ENCODE peak calls at places on chromosome 10, in four cellular contexts. P, K, I and V are unnamed samples.

GRCh38 chr10:79328737-79329504 is 18.3 kb upstream of the PPIF start:
- DNase-seq in P (no peak), I (no peak), K (no peak), V (no peak)

GRCh38 chr10:80405035-80405434 is 3.3 kb upstream of the PRXL2A start:
- DNase-seq in P (no peak), I (no peak), K (no peak), V (no peak)

GRCh38 chr10:31468536-31468859 is 149.5 kb downstream of the ZEB1 start:
- DNase-seq in P (no peak), K (no peak), I (no peak), V (no peak)

GRCh38 chr10:36351159-36351558 is 709.1 kb upstream of the FZD8 start:
- DNase-seq in P (no peak), K (no peak), I (no peak), V (no peak)

GRCh38 chr10:62911210-62911963 is 95.2 kb upstream of the EGR2 start:
- DNase-seq in I (no peak), P (no peak), K (no peak), V (no peak)

GRCh38 chr10:88062385-88062784 is 199.0 kb downstream of the PTEN start:
- DNase-seq in P (no peak), K (no peak), I (no peak), V (no peak)

GRCh38 chr10:77282163-77282562 is 355.4 kb downstream of the KCNMA1 start:
- DNase-seq in I (no peak), K (no peak), P (no peak), V (no peak)

GRCh38 chr10:20674870-20675385 is 222.2 kb downstream of the NEBL start:
- DNase-seq in K (no peak), I (no peak), P (no peak), V (no peak)

GRCh38 chr10:88661577-88661976 is 2.7 kb upstream of the LIPF start:
- DNase-seq in P (no peak), I (no peak), K (no peak), V (no peak)

GRCh38 chr10:47137311-47137851 is 162.6 kb upstream of the GDF10 start:
- DNase-seq in K (no peak), I (no peak), P (peak), V (no peak)

GRCh38 chr10:69242844-69243212 is 22.7 kb downstream of the HKDC1 start:
- DNase-seq in I (no peak), P (no peak), K (no peak), V (no peak)

GRCh38 chr10:46549171-46550075 is 7.0 kb downstream of the GPRIN2 start:
- DNase-seq in K (no peak), I (no peak), P (no peak), V (no peak)

GRCh38 chr10:131973160-131973951 is 8.4 kb downstream of the BNIP3 start:
- DNase-seq in K (no peak), I (no peak), P (no peak), V (no peak)
- TF ChIP-seq TCF7L2 in K (no peak), I (no peak), P (no peak), V (no peak)

DNA sequence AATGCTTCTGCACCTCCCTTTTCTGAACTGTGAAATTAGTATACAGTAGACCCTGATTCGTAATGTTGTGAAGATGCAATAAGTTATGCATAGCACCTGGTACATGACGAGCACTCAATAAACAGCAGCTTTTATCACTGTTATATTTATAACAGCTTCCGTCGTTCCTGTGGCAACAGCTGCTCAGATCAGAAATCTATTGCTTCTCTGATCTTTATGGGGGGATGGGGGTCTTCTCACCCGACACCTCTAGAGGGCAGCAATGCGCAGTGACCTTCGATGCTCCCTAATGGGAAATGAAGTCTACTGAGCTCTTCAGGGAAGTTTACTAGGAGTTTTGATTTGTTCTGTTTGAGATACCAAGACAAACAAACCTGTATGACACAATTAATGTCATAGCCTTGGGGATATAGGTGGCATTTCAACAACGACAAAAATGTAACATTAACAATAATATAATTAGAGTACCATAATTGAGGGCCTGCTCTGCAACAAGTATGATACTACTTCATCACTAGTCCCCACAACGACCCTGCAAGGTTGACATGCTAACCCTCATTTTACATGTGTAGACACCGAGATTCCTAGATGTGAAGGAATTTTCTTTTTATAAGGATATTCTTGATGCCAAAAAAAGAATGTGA is 289.6 kb downstream of the SFMBT2 start:
- DNase-seq in P (peak), I (peak), K (peak), V (peak)
- TF ChIP-seq CTCF in P (peak), I (peak), K (peak), V (peak)

GRCh38 chr10:33335800-33336605 is 1.5 kb upstream of the NRP1 start:
- DNase-seq in P (no peak), I (no peak), K (no peak), V (no peak)

GRCh38 chr10:33333260-33334169 is 952 bp downstream of the NRP1 start:
- DNase-seq in P (no peak), I (no peak), K (no peak), V (no peak)

GRCh38 chr10:33334170-33334838 is at the start of gene NRP1:
- DNase-seq in P (no peak), I (no peak), K (no peak), V (no peak)

GRCh38 chr10:33335550-33335799 is 1.0 kb upstream of the NRP1 start:
- DNase-seq in K (no peak), I (no peak), P (no peak), V (no peak)

GRCh38 chr10:33334839-33335549 is 527 bp upstream of the NRP1 start:
- DNase-seq in I (no peak), K (peak), P (peak), V (no peak)
- H3K27ac ChIP-seq in I (no peak), K (no peak), P (peak), V (peak)

DNA sequence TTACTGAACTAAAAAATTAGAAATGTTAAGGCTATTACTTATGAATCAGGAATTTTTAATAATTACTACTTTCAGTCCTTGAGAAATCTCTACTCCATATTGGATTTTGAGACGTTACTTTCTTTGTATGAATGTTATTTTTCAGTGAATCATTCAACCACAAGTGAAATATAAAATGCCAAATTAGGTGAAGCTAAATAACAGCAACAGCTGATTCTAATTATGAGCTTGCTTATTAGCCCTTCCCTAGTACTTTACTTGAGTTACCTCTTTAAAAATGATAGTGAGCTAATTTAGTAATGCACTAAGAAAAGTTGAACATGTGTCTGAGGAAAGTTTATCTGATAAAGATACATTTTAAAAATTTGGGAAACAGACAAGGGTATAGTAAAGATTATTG is 51.4 kb downstream of the PCGF5 start:
- DNase-seq in I (no peak), K (no peak), P (no peak), V (no peak)
- TF ChIP-seq TCF7L2 in I (no peak), K (no peak), P (no peak), V (no peak)

GRCh38 chr10:91549296-91549695 is 83.6 kb downstream of the PPP1R3C start:
- DNase-seq in P (no peak), I (no peak), K (no peak), V (no peak)

GRCh38 chr10:91552706-91553105 is 80.2 kb downstream of the PPP1R3C start:
- DNase-seq in K (no peak), I (no peak), P (peak), V (peak)

GRCh38 chr10:91555455-91555854 is 77.4 kb downstream of the PPP1R3C start:
- DNase-seq in I (no peak), P (no peak), K (no peak), V (no peak)

GRCh38 chr10:91552260-91552659 is 80.6 kb downstream of the PPP1R3C start:
- DNase-seq in I (no peak), K (no peak), P (no peak), V (no peak)

GRCh38 chr10:91551856-91552255 is 81.0 kb downstream of the PPP1R3C start:
- DNase-seq in P (peak), I (peak), K (peak), V (peak)
- TF ChIP-seq CTCF in P (peak), I (peak), K (peak), V (peak)

DNA sequence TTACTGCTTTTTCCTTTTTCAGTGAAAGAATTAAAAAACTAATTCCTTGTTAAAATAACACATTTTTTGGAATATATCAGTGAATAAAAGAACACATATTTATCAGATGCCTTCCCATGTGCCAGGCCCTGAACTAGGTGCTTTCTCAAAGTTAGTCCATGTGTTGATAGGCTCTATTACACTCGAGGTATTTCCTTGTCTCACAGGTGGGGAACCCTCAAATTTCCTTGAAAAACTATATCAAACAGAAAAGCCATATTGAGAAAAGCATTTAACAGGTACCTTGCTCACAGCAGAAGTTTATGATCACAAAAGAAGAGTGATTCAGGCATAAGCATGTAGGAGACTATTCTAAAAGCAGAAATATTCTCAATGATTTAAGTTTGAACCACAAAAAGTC is 75.6 kb upstream of the OGDHL start:
- DNase-seq in K (no peak), P (no peak), I (no peak), V (no peak)
- H3K27ac ChIP-seq in K (peak), P (peak), I (no peak), V (no peak)

DNA sequence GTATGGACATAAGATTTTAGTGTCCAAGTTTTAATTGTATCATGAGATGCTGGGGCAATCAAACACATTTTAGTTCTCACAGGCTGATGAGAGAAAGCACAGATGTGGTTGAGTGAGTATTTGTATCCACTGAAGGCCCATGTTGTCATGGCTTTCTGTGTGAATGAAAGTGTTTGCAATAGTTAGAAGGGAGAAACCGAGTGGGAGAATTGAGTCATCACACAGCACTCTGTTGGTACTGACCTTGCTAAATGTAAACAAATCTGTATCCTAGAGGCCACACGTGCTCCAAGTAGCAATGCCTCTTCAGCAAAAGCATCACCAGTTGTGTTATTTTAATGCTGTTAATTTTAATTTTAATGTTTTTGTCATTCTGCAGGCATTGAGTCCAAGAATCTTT is 121.2 kb downstream of the EMX2 start:
- DNase-seq in K (peak), I (no peak), P (peak), V (peak)
- TF ChIP-seq TCF7L2 in K (no peak), I (no peak), P (no peak), V (no peak)

GRCh38 chr10:85789125-85789524 is 577.5 kb downstream of the GRID1 start:
- DNase-seq in K (no peak), I (no peak), P (no peak), V (no peak)

GRCh38 chr10:85788570-85788969 is 578.0 kb downstream of the GRID1 start:
- DNase-seq in I (no peak), P (no peak), K (no peak), V (no peak)

GRCh38 chr10:85784792-85785191 is 581.8 kb downstream of the GRID1 start:
- DNase-seq in I (no peak), P (no peak), K (no peak), V (no peak)

GRCh38 chr10:85787393-85787792 is 579.2 kb downstream of the GRID1 start:
- DNase-seq in K (no peak), P (no peak), I (no peak), V (no peak)

GRCh38 chr10:85786401-85786899 is 580.1 kb downstream of the GRID1 start:
- DNase-seq in I (peak), K (no peak), P (peak), V (no peak)
- TF ChIP-seq CTCF in I (peak), K (peak), P (peak), V (peak)

GRCh38 chr10:126924180-126924914 is 19.1 kb downstream of the DOCK1 start:
- DNase-seq in P (no peak), K (no peak), I (no peak), V (no peak)

GRCh38 chr10:126926568-126926967 is 21.3 kb downstream of the DOCK1 start:
- DNase-seq in P (no peak), I (no peak), K (no peak), V (no peak)

GRCh38 chr10:126927799-126928198 is 22.6 kb downstream of the DOCK1 start:
- DNase-seq in I (no peak), K (no peak), P (no peak), V (no peak)

GRCh38 chr10:126921974-126922525 is 16.8 kb downstream of the DOCK1 start:
- DNase-seq in K (no peak), P (peak), I (no peak), V (no peak)

DNA sequence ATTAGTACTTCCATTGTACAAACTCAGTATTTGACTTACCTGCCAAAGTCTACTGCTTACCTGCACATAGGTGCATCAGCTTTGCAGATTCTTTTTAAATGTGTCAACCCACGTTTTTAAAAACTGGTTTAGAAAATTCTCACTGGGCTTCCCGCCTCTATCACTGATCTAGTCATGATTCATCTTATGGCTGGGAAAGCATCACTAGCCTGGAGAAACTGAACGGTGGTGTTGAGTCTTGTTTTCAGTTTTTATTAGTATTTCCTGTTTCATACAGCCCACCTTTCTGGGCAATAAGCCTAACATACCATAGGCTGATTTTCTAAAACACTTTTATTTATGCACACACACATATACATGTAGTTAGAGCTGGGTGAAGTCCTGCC is 19.7 kb downstream of the DOCK1 start:
- DNase-seq in I (no peak), K (no peak), P (no peak), V (no peak)
- H3K27ac ChIP-seq in I (no peak), K (no peak), P (no peak), V (no peak)